ENCODE peak calls at places on chromosomes 2 and 18, in seven cellular contexts. J, L, O, Y, S, H and D are unnamed samples.

GRCh38 chr18:57057890-57058289 is 89.0 kb upstream of the BOD1L2 start:
- ATAC-seq in H (no peak), L (no peak), O (peak), J (no peak), Y (no peak), S (no peak), D (no peak)

GRCh38 chr2:8628870-8629209 is 53.0 kb upstream of the ID2 start:
- ATAC-seq in S (no peak), Y (no peak), H (no peak), O (peak), J (no peak), L (no peak), D (no peak)

GRCh38 chr2:212406716-212407115 is 131.9 kb downstream of the ERBB4 start:
- ATAC-seq in O (no peak), Y (no peak), S (no peak), H (no peak), L (no peak), J (no peak), D (no peak)

GRCh38 chr18:26703170-26703933 is 155.0 kb upstream of the KCTD1 start:
- ATAC-seq in S (no peak), L (no peak), H (no peak), O (no peak), J (no peak), Y (no peak), D (no peak)

GRCh38 chr2:109333414-109334194 is 204.6 kb downstream of the SH3RF3 start:
- ATAC-seq in H (peak), J (no peak), S (no peak), Y (peak), O (peak), L (no peak), D (no peak)

GRCh38 chr2:127045792-127046501 is 61.0 kb downstream of the BIN1 start:
- ATAC-seq in L (peak), H (no peak), J (no peak), S (peak), Y (no peak), O (no peak), D (no peak)

GRCh38 chr18:56538756-56539155 is 99.6 kb downstream of the TXNL1 start:
- ATAC-seq in L (no peak), J (no peak), O (no peak), Y (no peak), S (no peak), H (no peak), D (no peak)

GRCh38 chr2:83787189-83787588 is 671.9 kb downstream of the SUCLG1 start:
- ATAC-seq in Y (no peak), L (no peak), S (no peak), O (no peak), H (no peak), J (no peak), D (no peak)

GRCh38 chr18:681985-682384 is 24.5 kb downstream of the TYMS start:
- ATAC-seq in O (peak), L (no peak), J (no peak), S (no peak), H (no peak), Y (no peak), D (no peak)

GRCh38 chr2:63048367-63049171 is 2.1 kb upstream of the OTX1 start:
- ATAC-seq in J (no peak), L (no peak), H (peak), Y (no peak), O (no peak), S (no peak), D (no peak)

GRCh38 chr2:40879305-40879704 is 427.4 kb upstream of the SLC8A1 start:
- ATAC-seq in Y (no peak), S (no peak), L (no peak), H (no peak), O (no peak), J (no peak), D (no peak)

GRCh38 chr2:223865124-223865523 is 27.7 kb upstream of the AP1S3 start:
- ATAC-seq in L (no peak), S (no peak), O (peak), H (no peak), Y (no peak), J (no peak), D (no peak)

GRCh38 chr2:26520065-26520464 is 42.1 kb upstream of the OTOF start:
- ATAC-seq in Y (no peak), H (no peak), J (no peak), L (no peak), S (no peak), O (no peak), D (no peak)

GRCh38 chr2:211930331-211930730 is 608.3 kb downstream of the ERBB4 start:
- ATAC-seq in O (peak), H (no peak), L (no peak), S (no peak), Y (no peak), J (no peak), D (no peak)

GRCh38 chr2:26847663-26848335 is at the start of gene DPYSL5:
- ATAC-seq in L (no peak), O (no peak), S (no peak), Y (peak), H (no peak), J (no peak), D (no peak)

GRCh38 chr18:44805176-44805575 is 124.5 kb downstream of the SETBP1 start:
- ATAC-seq in H (no peak), S (no peak), O (no peak), Y (no peak), J (no peak), L (no peak), D (no peak)

GRCh38 chr2:75790121-75790520 is 79.4 kb upstream of the GCFC2 start:
- ATAC-seq in Y (no peak), H (no peak), S (no peak), O (no peak), J (no peak), L (no peak), D (no peak)

GRCh38 chr18:36589857-36590543 is 238.8 kb downstream of the TPGS2 start:
- ATAC-seq in S (no peak), H (no peak), O (no peak), J (peak), L (no peak), Y (no peak), D (no peak)

GRCh38 chr2:187500585-187501359 is 52.7 kb upstream of the CALCRL start:
- ATAC-seq in J (no peak), Y (peak), O (peak), L (peak), S (no peak), H (peak), D (no peak)

GRCh38 chr18:78692105-78692504 is 287.5 kb upstream of the SALL3 start:
- ATAC-seq in H (no peak), Y (no peak), J (no peak), L (no peak), O (no peak), S (no peak), D (no peak)

GRCh38 chr2:69057660-69058059 is 44.7 kb downstream of the ANTXR1 start:
- ATAC-seq in Y (no peak), J (no peak), O (no peak), H (no peak), S (no peak), L (no peak), D (no peak)

GRCh38 chr2:88903744-88904353 is 212.4 kb downstream of the RPIA start:
- ATAC-seq in Y (peak), H (peak), O (peak), L (peak), J (peak), S (peak), D (no peak)

GRCh38 chr2:121372082-121372481 is 87.1 kb upstream of the TFCP2L1 start:
- ATAC-seq in J (peak), O (no peak), Y (no peak), L (no peak), S (no peak), H (no peak), D (no peak)

GRCh38 chr2:160453111-160453820 is 40.3 kb downstream of the RBMS1 start:
- ATAC-seq in Y (no peak), L (no peak), S (no peak), J (no peak), H (no peak), O (no peak), D (no peak)

GRCh38 chr2:42298132-42298531 is 62.9 kb downstream of the COX7A2L start:
- ATAC-seq in Y (no peak), S (no peak), H (no peak), O (no peak), L (no peak), J (no peak), D (no peak)

GRCh38 chr2:42296226-42296625 is 64.8 kb downstream of the COX7A2L start:
- ATAC-seq in O (peak), H (no peak), J (no peak), Y (peak), L (no peak), S (no peak), D (no peak)

GRCh38 chr2:42297322-42297936 is 63.6 kb downstream of the COX7A2L start:
- ATAC-seq in S (no peak), Y (peak), H (peak), O (no peak), J (no peak), L (no peak), D (no peak)

GRCh38 chr2:42300527-42300926 is 60.5 kb downstream of the COX7A2L start:
- ATAC-seq in H (no peak), Y (peak), O (no peak), J (no peak), S (no peak), L (no peak), D (no peak)

GRCh38 chr2:42298996-42299754 is 61.8 kb downstream of the COX7A2L start:
- ATAC-seq in J (no peak), L (no peak), Y (peak), S (no peak), H (no peak), O (no peak), D (no peak)
- H3K4me3 ChIP-seq in J (no peak), L (no peak), Y (no peak), S (no peak), H (no peak), O (no peak), D (no peak)

GRCh38 chr2:73828818-73829570 is at the start of gene STAMBP:
- ATAC-seq in Y (peak), O (peak), H (peak), J (peak), S (peak), L (peak), D (peak)
- TF ChIP-seq POLR2A in Y (peak), O (peak), H (peak), J (peak), S (no peak), L (peak), D (peak)

GRCh38 chr2:5692561-5693287 is 540 bp downstream of the SOX11 start:
- ATAC-seq in O (no peak), L (no peak), J (no peak), S (no peak), Y (no peak), H (no peak), D (no peak)
- H3K4me3 ChIP-seq in O (no peak), L (no peak), J (peak), S (peak), Y (no peak), H (no peak), D (peak)

GRCh38 chr2:234496835-234497591 is at the start of gene ARL4C:
- ATAC-seq in O (peak), J (peak), S (peak), Y (peak), H (peak), L (peak), D (peak)

GRCh38 chr2:234495801-234496441 is 960 bp downstream of the ARL4C start:
- ATAC-seq in H (no peak), S (peak), Y (no peak), O (no peak), J (no peak), L (peak), D (no peak)

GRCh38 chr2:234495076-234495800 is 1.6 kb downstream of the ARL4C start:
- ATAC-seq in Y (no peak), H (no peak), S (no peak), J (no peak), O (no peak), L (no peak), D (no peak)

GRCh38 chr2:234497592-234498023 is 727 bp upstream of the ARL4C start:
- ATAC-seq in Y (no peak), H (no peak), O (no peak), L (no peak), J (no peak), S (no peak), D (no peak)

GRCh38 chr2:234496442-234496834 is 443 bp downstream of the ARL4C start:
- ATAC-seq in L (peak), S (peak), O (peak), H (peak), J (peak), Y (no peak), D (peak)
- TF ChIP-seq POLR2A in L (peak), S (no peak), O (no peak), H (no peak), J (no peak), Y (no peak), D (no peak)

DNA sequence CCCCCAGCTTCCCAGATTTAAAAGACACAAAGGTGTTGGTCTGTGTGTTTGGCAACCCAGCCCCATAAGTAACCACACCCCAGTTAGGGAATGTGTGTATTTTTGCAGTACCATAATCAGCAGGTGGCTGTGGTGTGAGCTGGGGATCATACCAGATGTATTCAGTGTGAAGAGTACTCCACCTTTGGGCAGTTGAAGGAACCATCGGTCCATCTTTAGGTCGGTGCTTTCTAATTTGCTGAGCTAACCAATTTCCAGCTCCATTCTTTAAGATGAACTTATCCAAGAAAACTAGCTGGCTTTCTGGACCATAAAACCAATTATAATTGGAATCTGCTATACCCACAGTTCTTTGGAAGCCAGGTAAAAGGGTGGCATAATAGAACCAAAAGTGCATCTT is 3.2 kb downstream of the DSEL start:
- ATAC-seq in H (no peak), O (no peak), Y (no peak), S (no peak), L (no peak), J (no peak), D (no peak)
- H3K4me3 ChIP-seq in H (no peak), O (no peak), Y (no peak), S (no peak), L (no peak), J (no peak), D (no peak)

DNA sequence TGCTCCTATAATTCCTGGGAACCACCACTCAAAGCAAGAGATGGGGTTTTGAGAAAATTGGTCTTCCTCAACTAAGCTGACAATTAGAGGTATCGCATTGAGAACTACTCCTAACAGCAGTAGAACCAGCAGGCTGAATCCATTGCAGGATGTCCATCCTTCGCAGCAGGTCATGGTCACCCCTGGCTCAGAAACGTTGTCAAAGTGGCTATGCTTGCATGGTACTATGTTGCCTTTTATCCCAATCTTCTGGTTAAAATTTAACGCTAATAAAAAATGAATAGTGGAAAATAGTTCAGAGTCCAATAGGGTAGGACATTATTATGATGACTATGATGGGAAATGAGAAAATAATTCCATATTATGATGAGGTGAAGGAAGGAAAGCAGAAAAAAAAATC is at the start of gene TM4SF20:
- ATAC-seq in O (no peak), H (no peak), L (no peak), Y (no peak), J (no peak), S (no peak), D (no peak)
- TF ChIP-seq POLR2A in O (no peak), H (no peak), L (no peak), Y (no peak), J (no peak), S (no peak), D (no peak)

GRCh38 chr2:104318001-104318555 is 535.8 kb upstream of the POU3F3 start:
- ATAC-seq in O (no peak), J (no peak), S (no peak), L (no peak), Y (no peak), H (no peak), D (no peak)

GRCh38 chr2:104321800-104322164 is 532.1 kb upstream of the POU3F3 start:
- ATAC-seq in J (no peak), Y (no peak), O (no peak), S (no peak), L (no peak), H (no peak), D (no peak)

GRCh38 chr2:104321141-104321799 is 532.6 kb upstream of the POU3F3 start:
- ATAC-seq in J (no peak), S (no peak), O (no peak), H (no peak), L (no peak), Y (no peak), D (no peak)
- H3K4me3 ChIP-seq in J (no peak), S (no peak), O (no peak), H (no peak), L (no peak), Y (no peak), D (no peak)

GRCh38 chr18:3449702-3450357 is at the start of gene TGIF1:
- ATAC-seq in L (peak), Y (peak), O (peak), H (peak), J (peak), S (peak), D (peak)
- TF ChIP-seq POLR2A in L (peak), Y (peak), O (no peak), H (peak), J (no peak), S (no peak), D (peak)